ENCODE peak calls at places on chromosomes 5 and 9, in five cellular contexts. Q is HepG2, B is K562, C is HCT116, Y is SK-N-SH. L is an unnamed sample.

GRCh38 chr5:96565843-96566242 is 96.3 kb upstream of the CAST start:
- DNase-seq in B (no peak), C (no peak), Y (peak), Q (no peak), L (no peak)

GRCh38 chr5:95760291-95761191 is 29.4 kb downstream of the RHOBTB3 start:
- DNase-seq in B (no peak), Q (peak), Y (no peak), C (no peak), L (peak)

GRCh38 chr9:131530930-131531832 is at the start of gene UCK1:
- DNase-seq in Y (peak), B (peak), C (peak), Q (peak), L (peak)

GRCh38 chr9:122225323-122226141 is 3.2 kb downstream of the LHX6 start:
- DNase-seq in Y (peak), Q (no peak), B (no peak), C (no peak), L (no peak)

GRCh38 chr5:160802567-160802966 is 49.4 kb downstream of the ATP10B start:
- DNase-seq in C (no peak), Q (no peak), B (no peak), Y (no peak), L (no peak)

GRCh38 chr9:111661150-111661801 is at the start of gene GNG10:
- DNase-seq in Y (peak), Q (peak), C (no peak), B (peak), L (no peak)

GRCh38 chr5:137345396-137345795 is 153.7 kb downstream of the SPOCK1 start:
- DNase-seq in C (no peak), Y (no peak), Q (no peak), B (no peak), L (no peak)

GRCh38 chr9:122334916-122335315 is 35.9 kb upstream of the PTGS1 start:
- DNase-seq in C (no peak), Y (no peak), Q (no peak), B (no peak), L (no peak)

GRCh38 chr9:107732781-107733529 is 243.4 kb upstream of the KLF4 start:
- DNase-seq in C (no peak), Q (no peak), Y (no peak), B (no peak), L (no peak)

GRCh38 chr5:14265574-14265973 is 122.4 kb downstream of the TRIO start:
- DNase-seq in B (no peak), Y (no peak), C (peak), Q (peak), L (no peak)

GRCh38 chr5:170628028-170628427 is 124.2 kb downstream of the KCNIP1 start:
- DNase-seq in C (no peak), Q (no peak), B (no peak), Y (no peak), L (no peak)

GRCh38 chr5:98755406-98755805 is 18.1 kb upstream of the RGMB start:
- DNase-seq in Q (no peak), C (no peak), B (no peak), Y (no peak), L (no peak)

GRCh38 chr5:65924366-65925093 is 1.8 kb upstream of the ERBIN start:
- DNase-seq in B (no peak), Q (peak), Y (peak), C (no peak), L (no peak)

GRCh38 chr9:73118898-73119554 is 32.6 kb upstream of the ANXA1 start:
- DNase-seq in B (no peak), Q (no peak), C (peak), Y (no peak), L (no peak)

GRCh38 chr5:13276143-13276542 is 668.3 kb downstream of the DNAH5 start:
- DNase-seq in B (no peak), Q (no peak), C (no peak), Y (no peak), L (no peak)

GRCh38 chr9:124209279-124209678 is 48.5 kb upstream of the NEK6 start:
- DNase-seq in Y (no peak), C (no peak), B (peak), Q (no peak), L (no peak)

GRCh38 chr5:97951139-97951538 is 768.1 kb upstream of the RIOK2 start:
- DNase-seq in C (no peak), B (no peak), Q (no peak), Y (no peak), L (no peak)

GRCh38 chr5:177133845-177134652 is 476 bp downstream of the NSD1 start:
- DNase-seq in Y (peak), B (peak), Q (no peak), C (no peak), L (no peak)

GRCh38 chr9:115038138-115038537 is 79.8 kb downstream of the TNC start:
- DNase-seq in C (no peak), Y (no peak), B (no peak), Q (no peak), L (no peak)

GRCh38 chr5:119269061-119269579 is 86.7 kb upstream of the TNFAIP8 start:
- DNase-seq in B (peak), C (peak), Q (peak), Y (peak), L (no peak)

GRCh38 chr5:122870219-122870856 is 24.9 kb downstream of the SNX24 start:
- DNase-seq in Y (no peak), B (no peak), C (no peak), Q (no peak), L (no peak)

GRCh38 chr5:53249529-53249928 is 140.0 kb upstream of the MOCS2 start:
- DNase-seq in C (no peak), Q (no peak), B (no peak), Y (peak), L (no peak)

GRCh38 chr9:121916008-121916407 is 177.1 kb downstream of the TTLL11 start:
- DNase-seq in Q (no peak), Y (no peak), B (no peak), C (no peak), L (no peak)

GRCh38 chr5:127957183-127957582 is 126.4 kb upstream of the SLC12A2 start:
- DNase-seq in B (no peak), C (no peak), Y (peak), Q (peak), L (no peak)

GRCh38 chr5:10343486-10343885 is 10.0 kb upstream of the MARCHF6 start:
- DNase-seq in C (no peak), B (no peak), Q (no peak), Y (no peak), L (no peak)

GRCh38 chr5:112119969-112120368 is 299.1 kb downstream of the EPB41L4A start:
- DNase-seq in Y (no peak), C (no peak), Q (no peak), B (no peak), L (no peak)

GRCh38 chr5:80206282-80206681 is 49.6 kb downstream of the SERINC5 start:
- DNase-seq in Y (no peak), B (no peak), C (no peak), Q (no peak), L (no peak)

GRCh38 chr5:142156839-142157463 is 48.4 kb downstream of the NDFIP1 start:
- DNase-seq in C (no peak), B (no peak), Q (no peak), Y (no peak), L (no peak)

GRCh38 chr9:129428890-129429577 is 191.9 kb downstream of the C9orf50 start:
- DNase-seq in Y (no peak), Q (no peak), B (no peak), C (no peak), L (no peak)

GRCh38 chr9:77810047-77810446 is 161.9 kb upstream of the GNA14 start:
- DNase-seq in C (no peak), B (no peak), Q (no peak), Y (no peak), L (no peak)

GRCh38 chr9:4894076-4894475 is 91.0 kb upstream of the JAK2 start:
- DNase-seq in C (no peak), Y (no peak), Q (no peak), B (no peak), L (no peak)
- TF ChIP-seq ZBTB33 in C (no peak), Y (no peak), Q (no peak), B (no peak), L (no peak)

GRCh38 chr9:2870340-2870739 is 26.4 kb upstream of the PUM3 start:
- DNase-seq in B (no peak), Y (no peak), C (no peak), Q (no peak), L (no peak)

GRCh38 chr9:2875218-2875977 is 31.5 kb upstream of the PUM3 start:
- DNase-seq in Y (no peak), C (no peak), B (no peak), Q (no peak), L (no peak)

GRCh38 chr9:2872941-2873323 is 29.0 kb upstream of the PUM3 start:
- DNase-seq in C (no peak), B (no peak), Y (no peak), Q (no peak), L (no peak)

GRCh38 chr9:2874001-2874750 is 30.3 kb upstream of the PUM3 start:
- DNase-seq in Y (no peak), B (no peak), Q (no peak), C (no peak), L (no peak)

GRCh38 chr9:2872307-2872940 is 28.5 kb upstream of the PUM3 start:
- DNase-seq in B (no peak), Q (peak), C (peak), Y (peak), L (no peak)
- TF ChIP-seq ZBTB33 in B (no peak), Q (no peak), C (no peak), Y (no peak), L (no peak)

GRCh38 chr5:18686253-18686652 is 1052.0 kb downstream of the TAF11L14 start:
- DNase-seq in B (no peak), Y (no peak), Q (no peak), C (no peak), L (no peak)
- TF ChIP-seq ZBTB33 in B (no peak), Y (no peak), Q (no peak), C (no peak), L (no peak)

GRCh38 chr9:133087429-133088145 is 25.8 kb downstream of the CEL start:
- DNase-seq in Q (no peak), B (no peak), Y (no peak), C (no peak), L (no peak)

GRCh38 chr9:133089271-133089671 is 27.5 kb downstream of the CEL start:
- DNase-seq in Q (no peak), C (no peak), B (no peak), Y (no peak), L (no peak)

GRCh38 chr9:133088756-133089155 is 27.0 kb downstream of the CEL start:
- DNase-seq in B (no peak), Y (no peak), Q (no peak), C (no peak), L (no peak)

GRCh38 chr9:133086894-133087293 is 25.1 kb downstream of the CEL start:
- DNase-seq in Y (no peak), Q (no peak), C (no peak), B (no peak), L (no peak)

GRCh38 chr9:133088146-133088750 is 26.5 kb downstream of the CEL start:
- DNase-seq in Y (no peak), Q (no peak), C (no peak), B (no peak), L (no peak)
- TF ChIP-seq ZBTB33 in Y (no peak), Q (no peak), C (no peak), B (no peak), L (no peak)

L was measured in GM12878.